ENCODE peak calls at places on chromosomes 11 and 22, in eight cellular contexts. Z is transverse colon, H is A549, G is mesenchymal stem cell, R is A673, M is HCT116, I is DND-41, L is psoas muscle. W is an unnamed sample.

GRCh38 chr11:93464938-93465337 is 78.3 kb downstream of the SMCO4 start:
- DNase-seq in M (no peak), I (no peak), L (no peak), R (no peak), Z (no peak), H (no peak), G (no peak), W (no peak)

GRCh38 chr11:104462346-104462745 is 298.4 kb upstream of the PDGFD start:
- DNase-seq in Z (no peak), R (peak; percentile 18), G (peak; percentile 67), I (no peak), M (no peak), L (no peak), H (no peak), W (no peak)

GRCh38 chr11:130513132-130513531 is 64.7 kb downstream of the ADAMTS15 start:
- DNase-seq in H (no peak), L (peak; percentile 90), R (no peak), M (no peak), Z (peak; percentile 49), G (peak; percentile 29), I (no peak), W (no peak)

GRCh38 chr11:3201677-3202181 is 16.9 kb downstream of the MRGPRG start:
- DNase-seq in Z (peak; percentile 3), R (no peak), M (no peak), I (no peak), L (no peak), G (no peak), H (no peak), W (no peak)

GRCh38 chr22:39638958-39639357 is 68.4 kb downstream of the CACNA1I start:
- DNase-seq in I (no peak), M (no peak), Z (no peak), L (no peak), R (no peak), H (no peak), G (peak; percentile 13), W (no peak)

GRCh38 chr11:120467627-120468026 is 43.9 kb upstream of the GRIK4 start:
- DNase-seq in G (no peak), I (no peak), L (no peak), R (peak; percentile 35), Z (no peak), H (no peak), M (no peak), W (no peak)

GRCh38 chr22:39216143-39216490 is 28.7 kb downstream of the PDGFB start:
- DNase-seq in Z (no peak), R (no peak), L (no peak), M (no peak), H (no peak), I (no peak), G (no peak), W (no peak)

GRCh38 chr11:20078846-20079245 is 81.4 kb downstream of the DBX1 start:
- DNase-seq in H (no peak), G (no peak), R (no peak), I (no peak), L (no peak), M (no peak), Z (no peak), W (no peak)

GRCh38 chr22:37279469-37279868 is 2.8 kb upstream of the CYTH4 start:
- DNase-seq in G (no peak), H (no peak), I (no peak), M (no peak), R (no peak), L (no peak), Z (no peak), W (no peak)

GRCh38 chr11:70607561-70607960 is 209.2 kb downstream of the CTTN start:
- DNase-seq in I (no peak), R (no peak), L (peak; percentile 19), M (no peak), H (no peak), G (no peak), Z (no peak), W (no peak)

GRCh38 chr22:35984183-35984710 is 44.4 kb downstream of the RBFOX2 start:
- DNase-seq in G (no peak), I (no peak), L (no peak), Z (no peak), R (no peak), M (no peak), H (no peak), W (no peak)
- H3K4me1 ChIP-seq in G (peaks cover 2% of the 10 kb centered on the region), I (no peaks in the 10 kb centered on the region), L (peaks cover 14% of the 10 kb centered on the region), Z (peaks cover 28% of the 10 kb centered on the region), R (peaks cover 66% of the 10 kb centered on the region), M (no peaks in the 10 kb centered on the region), H (no peaks in the 10 kb centered on the region), W (no peaks in the 10 kb centered on the region)

DNA sequence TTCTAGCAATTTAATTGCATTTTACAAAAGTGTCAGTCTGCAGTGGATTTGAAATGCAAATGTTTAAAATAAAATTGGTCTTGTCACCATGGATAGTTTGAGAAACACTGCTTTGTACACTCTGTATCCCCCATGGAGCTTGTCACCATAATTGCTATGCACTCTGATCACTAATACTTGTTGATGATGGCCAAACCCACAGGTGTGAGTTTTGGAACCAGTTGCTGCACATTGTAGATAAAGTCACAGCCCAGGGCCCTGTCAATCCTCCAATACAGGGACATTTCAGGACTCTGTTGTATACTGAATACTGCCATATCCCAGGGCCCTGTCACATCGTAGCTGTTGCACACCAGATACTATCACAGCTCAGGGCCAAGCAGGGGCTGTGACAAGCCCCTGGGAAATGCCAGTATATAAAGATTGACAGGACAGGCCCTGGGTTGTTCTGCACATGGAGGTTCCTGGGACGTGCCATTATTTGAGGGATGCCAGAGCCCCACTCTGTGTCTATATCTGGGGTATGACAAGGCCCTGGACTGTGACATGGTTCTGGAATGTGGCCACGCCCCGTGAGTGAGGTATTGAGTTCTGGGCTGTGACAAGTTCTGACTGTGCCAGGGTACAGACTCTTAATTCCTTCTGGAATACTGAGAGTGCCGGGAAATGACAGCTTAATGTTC is 27.9 kb upstream of the SMPD1 start:
- DNase-seq in G (no peak), L (peak; percentile 94), I (no peak), M (no peak), R (no peak), Z (no peak), H (no peak), W (no peak)
- H3K27ac ChIP-seq in G (no peak overlapping the region), L (peak overlapping the region; percentile 91), I (no peak overlapping the region), M (no peak overlapping the region), R (no peak overlapping the region), Z (no peak overlapping the region), H (no peak overlapping the region), W (no peak overlapping the region)

DNA sequence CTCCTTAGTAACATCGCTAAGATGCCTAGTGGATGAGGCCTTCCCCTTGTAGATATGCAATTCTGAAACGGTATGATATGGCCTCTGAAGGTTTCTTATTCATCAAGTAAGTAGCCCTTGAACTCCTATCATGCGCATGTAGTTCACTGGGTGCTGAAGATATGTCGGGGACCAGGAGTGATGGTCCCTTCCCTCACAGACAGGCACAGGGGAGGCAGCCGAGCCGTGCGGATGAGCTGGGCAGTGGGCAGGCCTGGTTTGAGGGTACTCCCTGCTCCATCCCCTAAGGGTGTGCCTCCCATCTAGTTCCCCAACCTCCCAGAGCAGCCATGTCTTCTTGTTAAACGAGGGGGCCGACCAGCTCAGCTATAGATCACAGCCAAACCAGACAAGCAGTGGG is 40.1 kb downstream of the TP53I11 start:
- DNase-seq in R (no peak), G (no peak), M (no peak), H (no peak), Z (no peak), L (no peak), I (no peak), W (no peak)
- H3K4me1 ChIP-seq in R (peaks cover 16% of the 10 kb centered on the region), G (peaks cover 5% of the 10 kb centered on the region), M (no peaks in the 10 kb centered on the region), H (no peaks in the 10 kb centered on the region), Z (peaks cover 19% of the 10 kb centered on the region), L (no peaks in the 10 kb centered on the region), I (peaks cover 2% of the 10 kb centered on the region), W (peaks cover 7% of the 10 kb centered on the region)

GRCh38 chr11:9820260-9820659 is 156.4 kb downstream of the SWAP70 start:
- DNase-seq in G (no peak), H (no peak), L (peak; percentile 60), R (no peak), I (no peak), M (no peak), Z (no peak), W (no peak)
- H3K27ac ChIP-seq in G (no peak overlapping the region), H (no peak overlapping the region), L (no peak overlapping the region), R (no peak overlapping the region), I (no peak overlapping the region), M (no peak overlapping the region), Z (no peak overlapping the region), W (no peak overlapping the region)

DNA sequence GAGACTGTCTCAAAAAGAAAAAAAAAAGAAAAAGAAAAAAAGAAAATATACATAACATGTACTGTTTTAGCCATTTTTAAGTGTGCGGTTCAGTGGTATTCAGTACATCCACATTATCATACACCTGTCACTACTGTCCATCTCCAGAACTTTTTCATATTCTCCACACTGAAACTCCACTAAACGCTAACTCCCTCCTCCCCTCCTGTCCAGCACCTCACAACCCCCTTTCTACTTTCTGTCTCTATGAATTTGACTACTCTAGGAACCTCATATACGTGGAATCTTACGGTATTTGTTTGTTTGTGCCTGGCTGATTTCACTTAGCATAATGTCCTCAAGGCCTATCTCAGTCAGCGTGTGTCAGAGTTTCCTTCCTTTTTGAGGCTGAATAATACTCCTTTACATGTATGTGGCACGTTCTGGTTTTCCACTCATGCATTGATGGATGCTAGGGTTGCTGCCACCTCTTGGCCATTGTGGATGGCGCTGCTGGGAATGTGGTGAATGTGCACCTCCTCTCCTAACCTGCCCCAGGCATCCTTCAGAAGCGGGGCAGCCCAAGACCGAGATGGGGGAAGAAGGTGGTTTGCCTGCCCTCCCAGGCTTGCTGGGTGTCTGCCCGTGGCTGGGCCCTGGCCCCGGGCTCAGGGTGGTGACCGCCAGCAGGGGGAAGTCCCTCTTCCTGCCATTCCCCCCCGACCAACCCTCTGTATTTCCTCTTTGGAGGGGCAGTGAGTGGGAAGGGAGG is 60.5 kb downstream of the BCR start:
- DNase-seq in G (no peak), L (peak; percentile 35), Z (no peak), H (peak; percentile 7), M (no peak), R (peak; percentile 33), I (no peak), W (no peak)
- H3K4me1 ChIP-seq in G (peaks cover 52% of the 10 kb centered on the region), L (peaks cover 21% of the 10 kb centered on the region), Z (peaks cover 19% of the 10 kb centered on the region), H (no peaks in the 10 kb centered on the region), M (no peaks in the 10 kb centered on the region), R (peaks cover 43% of the 10 kb centered on the region), I (peaks cover 5% of the 10 kb centered on the region), W (peaks cover 75% of the 10 kb centered on the region)

DNA sequence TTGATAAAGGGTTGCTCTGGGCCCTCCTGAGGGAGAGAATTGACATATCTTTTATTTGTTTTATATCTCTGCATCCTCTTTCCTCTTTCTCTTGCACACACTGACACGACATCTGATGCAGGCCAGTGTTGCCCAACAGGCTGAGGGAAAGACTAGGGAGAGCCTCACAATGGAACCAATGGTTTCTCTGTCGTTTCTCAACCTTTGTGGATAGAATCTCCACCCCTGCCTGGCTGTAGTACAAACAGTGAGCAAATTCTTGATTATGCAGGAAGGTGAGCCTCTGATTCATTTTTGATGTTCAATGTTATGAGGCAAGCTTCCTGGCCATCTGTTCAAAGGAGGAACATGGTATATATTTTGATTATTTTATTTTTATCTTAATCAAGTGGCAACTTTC is 49.8 kb upstream of the PLET1 start:
- DNase-seq in G (peak; percentile 32), R (no peak), H (no peak), L (no peak), I (no peak), Z (no peak), M (no peak), W (no peak)
- H3K27ac ChIP-seq in G (no peak overlapping the region), R (no peak overlapping the region), H (no peak overlapping the region), L (no peak overlapping the region), I (no peak overlapping the region), Z (no peak overlapping the region), M (no peak overlapping the region), W (no peak overlapping the region)

W was measured in CD4-positive, alpha-beta memory T cell.